ENCODE peak calls at places on chromosomes 2 and 18, in four cellular contexts. Q, F, G and N are unnamed samples.

GRCh38 chr2:17851731-17852585 is 26.5 kb upstream of the KCNS3 start:
- DNase-seq in G (no peak), Q (no peak), F (peak; percentile 47), N (no peak)

GRCh38 chr2:64669288-64669687 is 15.6 kb upstream of the SERTAD2 start:
- DNase-seq in Q (no peak), G (no peak), F (no peak), N (no peak)

GRCh38 chr2:218995972-218996644 is 2.9 kb upstream of the CRYBA2 start:
- DNase-seq in Q (peak; percentile 57), F (peak; percentile 93), G (peak; percentile 85), N (no peak)

GRCh38 chr2:226031078-226031937 is 631.8 kb downstream of the NYAP2 start:
- DNase-seq in Q (no peak), F (peak; percentile 17), G (peak; percentile 53), N (no peak)

GRCh38 chr18:35467624-35468016 is 30.1 kb downstream of the INO80C start:
- DNase-seq in Q (no peak), G (no peak), F (no peak), N (no peak)

GRCh38 chr18:57062841-57063240 is 84.0 kb upstream of the BOD1L2 start:
- DNase-seq in G (no peak), Q (no peak), F (no peak), N (no peak)

GRCh38 chr2:29578084-29578598 is 343.2 kb downstream of the ALK start:
- DNase-seq in G (no peak), F (no peak), Q (no peak), N (no peak)

GRCh38 chr18:35549515-35549914 is 32.0 kb upstream of the GALNT1 start:
- DNase-seq in F (no peak), G (no peak), Q (no peak), N (no peak)

GRCh38 chr2:157413342-157414035 is 30.4 kb downstream of the CYTIP start:
- DNase-seq in F (no peak), Q (no peak), G (no peak), N (no peak)

GRCh38 chr2:110105608-110106467 is 9.8 kb downstream of the MALL start:
- DNase-seq in Q (no peak), G (no peak), F (peak; percentile 82), N (no peak)

GRCh38 chr2:64204006-64204632 is 59.9 kb upstream of the PELI1 start:
- DNase-seq in Q (peak; percentile 37), G (no peak), F (peak; percentile 25), N (no peak)

GRCh38 chr18:35533916-35534315 is 36.2 kb upstream of the INO80C start:
- DNase-seq in Q (no peak), G (no peak), F (no peak), N (no peak)

GRCh38 chr2:20577495-20578235 is 73.2 kb downstream of the HS1BP3 start:
- DNase-seq in F (no peak), Q (no peak), G (no peak), N (no peak)

GRCh38 chr2:8437228-8437948 is 244.5 kb upstream of the ID2 start:
- DNase-seq in Q (no peak), G (no peak), F (no peak), N (no peak)

GRCh38 chr18:39371996-39372395 is 1806.4 kb upstream of the CELF4 start:
- DNase-seq in Q (no peak), F (no peak), G (no peak), N (no peak)

GRCh38 chr2:240461471-240462072 is 26.1 kb downstream of the GPC1 start:
- DNase-seq in Q (no peak), G (peak; percentile 15), F (no peak), N (no peak)

GRCh38 chr2:198545411-198545810 is 741.0 kb downstream of the PLCL1 start:
- DNase-seq in F (no peak), G (no peak), Q (no peak), N (no peak)

GRCh38 chr2:203759692-203760365 is 53.4 kb downstream of the CD28 start:
- DNase-seq in G (no peak), F (no peak), Q (no peak), N (no peak)

DNA sequence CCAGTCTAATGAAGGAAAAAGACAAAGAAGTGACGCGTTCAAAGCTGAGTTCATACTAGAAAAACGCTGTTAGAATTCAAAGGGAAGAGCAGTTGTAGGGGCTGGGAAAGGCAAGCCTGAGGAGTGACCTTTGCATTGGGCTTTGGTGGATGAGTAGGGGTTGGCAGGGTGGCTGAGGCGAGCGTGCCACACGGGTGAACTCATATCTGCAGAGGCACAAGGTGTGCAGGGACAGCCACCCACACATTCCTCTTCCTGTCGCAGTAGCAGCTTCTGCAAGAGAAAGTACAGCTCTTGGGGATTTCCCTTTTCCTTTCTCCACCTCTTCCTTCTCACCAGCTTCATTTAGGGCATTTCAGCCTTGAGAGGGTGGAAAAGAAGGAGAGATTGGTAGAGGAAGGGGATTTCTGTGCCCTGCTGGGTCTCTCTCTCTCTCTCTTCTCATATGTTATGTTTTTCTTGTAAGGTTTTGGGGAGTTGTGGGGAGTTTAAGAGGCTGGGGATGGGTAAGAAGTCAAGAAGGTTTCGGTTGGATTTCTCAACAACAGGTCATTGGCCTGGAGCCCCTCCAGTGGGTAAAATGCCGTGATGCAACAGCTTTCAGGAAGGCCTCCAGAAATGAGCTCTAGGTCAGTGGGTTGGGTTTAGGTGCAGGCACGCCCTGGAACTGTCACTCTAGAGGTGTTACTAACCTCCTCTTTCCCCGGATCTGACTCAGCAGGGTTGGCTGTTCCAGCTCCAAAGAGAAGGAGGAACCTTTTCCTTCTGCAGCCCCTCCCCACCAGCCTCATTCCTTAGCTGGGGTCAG is 40.1 kb downstream of the ODC1 start:
- DNase-seq in G (peak; percentile 66), F (peak; percentile 87), Q (peak; percentile 71), N (no peak)
- TF ChIP-seq POLR2A in G (no peak), F (peak; percentile 27), Q (no peak), N (no peak)

GRCh38 chr18:476368-476767 is 24.1 kb downstream of the COLEC12 start:
- DNase-seq in Q (no peak), F (no peak), G (no peak), N (no peak)

GRCh38 chr18:471701-472100 is 28.8 kb downstream of the COLEC12 start:
- DNase-seq in Q (no peak), F (no peak), G (no peak), N (no peak)

GRCh38 chr18:473687-474265 is 26.7 kb downstream of the COLEC12 start:
- DNase-seq in F (no peak), Q (no peak), G (no peak), N (no peak)

GRCh38 chr18:475202-475624 is 25.3 kb downstream of the COLEC12 start:
- DNase-seq in G (peak; percentile 27), F (no peak), Q (no peak), N (no peak)

DNA sequence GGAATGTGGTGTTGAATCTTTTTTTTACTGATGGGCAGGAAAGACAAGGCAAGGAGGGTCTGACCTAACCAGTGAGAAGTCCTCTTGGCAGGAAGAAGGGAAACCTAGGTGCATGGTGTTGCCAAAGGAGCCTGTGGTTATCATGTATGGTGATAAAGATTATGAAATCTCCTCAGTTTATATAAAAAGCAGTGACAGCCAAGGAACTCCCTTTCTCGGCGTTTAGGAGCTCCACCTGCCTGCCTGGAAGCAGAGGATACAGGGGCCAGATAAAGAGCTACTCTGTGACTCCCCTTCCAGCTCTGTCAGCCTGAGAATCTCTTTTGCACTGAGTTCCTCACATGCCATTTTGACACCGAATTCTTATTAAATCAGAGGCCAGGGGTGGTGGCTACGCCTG is 26.1 kb downstream of the COLEC12 start:
- DNase-seq in G (no peak), F (no peak), Q (no peak), N (no peak)
- H3K4me1 ChIP-seq in G (peaks cover 10% of the 10 kb centered on the region), F (peaks cover 22% of the 10 kb centered on the region), Q (peaks cover 6% of the 10 kb centered on the region), N (peaks cover 26% of the 10 kb centered on the region)

DNA sequence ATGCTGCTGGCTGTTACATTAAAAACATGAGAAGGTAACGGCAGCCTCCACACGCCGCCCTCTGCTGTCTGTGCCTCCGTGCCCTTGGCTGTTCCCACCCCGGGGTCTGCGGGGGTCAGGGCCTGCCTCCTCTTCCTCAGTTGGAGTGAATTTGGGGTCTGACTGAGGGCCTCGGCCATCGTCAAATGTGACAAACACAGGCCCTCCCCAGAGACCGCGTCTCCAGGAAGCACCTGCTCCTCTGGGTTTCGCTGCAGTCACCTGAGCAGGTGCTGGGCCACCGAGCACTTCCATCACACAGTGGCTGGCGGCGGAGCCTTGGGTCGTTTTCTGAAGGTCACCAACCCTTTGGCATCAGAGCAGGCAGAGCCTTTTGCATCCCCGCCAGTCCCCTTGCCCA is 70.9 kb downstream of the NFATC1 start:
- DNase-seq in Q (peak; percentile 86), F (peak; percentile 54), G (no peak), N (no peak)
- TF ChIP-seq POLR2A in Q (no peak), F (no peak), G (no peak), N (no peak)

DNA sequence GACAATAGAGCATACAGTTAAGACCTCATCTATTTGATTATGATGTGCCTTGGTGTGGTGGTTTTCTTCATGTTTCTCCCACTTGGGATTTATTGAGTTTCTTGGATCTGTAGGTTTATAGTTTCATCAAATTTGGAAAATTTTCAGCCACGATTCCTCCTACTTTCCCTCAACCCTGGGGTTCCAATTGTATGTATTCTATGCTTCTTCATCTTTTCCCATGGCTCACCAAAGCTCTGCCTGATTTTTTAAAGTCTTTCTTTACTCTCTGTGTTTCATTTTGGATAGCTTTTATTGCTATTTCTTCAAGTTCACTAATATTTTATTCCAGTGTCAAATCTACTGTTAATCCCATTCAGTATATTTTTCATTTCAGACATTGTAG is 132.7 kb downstream of the CTIF start:
- DNase-seq in G (no peak), Q (no peak), F (no peak), N (no peak)
- H3K4me1 ChIP-seq in G (no peaks in the 10 kb centered on the region), Q (peaks cover 24% of the 10 kb centered on the region), F (peaks cover 25% of the 10 kb centered on the region), N (peaks cover 6% of the 10 kb centered on the region)

DNA sequence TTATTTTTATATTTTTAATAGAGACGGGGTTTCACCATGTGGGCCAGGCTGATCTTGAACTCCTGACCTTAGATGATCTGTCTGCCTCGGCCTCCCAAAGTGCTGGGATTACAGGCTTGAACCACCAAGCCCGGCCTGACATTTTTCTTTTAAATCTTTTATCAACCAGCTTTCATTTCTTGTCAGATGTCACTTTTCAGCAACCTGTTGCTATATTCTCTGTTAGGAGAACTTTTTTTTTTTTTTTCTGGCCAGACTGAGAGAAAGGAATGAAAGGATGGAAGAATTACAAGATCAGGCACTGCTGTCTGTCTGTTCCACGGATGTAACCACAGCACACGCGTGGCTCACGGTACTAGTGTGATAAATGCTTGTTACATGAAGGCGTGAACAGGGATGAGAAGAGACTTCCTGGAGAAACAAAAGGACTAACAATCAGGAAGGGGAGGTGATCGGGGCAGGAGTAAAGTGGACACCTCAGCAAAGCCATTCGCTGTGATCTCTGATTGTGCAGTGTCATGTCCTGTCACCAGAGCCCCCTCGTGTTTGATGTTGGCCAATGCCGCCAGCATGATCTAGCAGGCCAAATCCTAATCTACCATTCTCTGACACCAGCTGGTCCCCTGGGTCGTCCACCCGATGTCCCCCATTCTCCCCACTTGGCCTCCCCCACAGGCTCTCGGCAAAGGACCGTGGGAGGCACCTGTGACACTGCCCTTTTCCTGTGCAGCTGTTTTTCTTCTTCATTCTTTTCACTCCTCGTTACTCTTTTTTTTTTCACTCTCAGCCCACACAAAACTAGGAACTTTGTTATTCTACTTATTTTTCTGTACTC is 146.6 kb downstream of the TGIF1 start:
- DNase-seq in Q (peak; percentile 80), F (peak; percentile 66), G (peak; percentile 42), N (no peak)
- TF ChIP-seq POLR2A in Q (no peak), F (peak; percentile 52), G (no peak), N (no peak)